ENCODE peak calls at places on chromosomes 6 and 20, in five cellular contexts. One of them, this sample, is unnamed.

GRCh38 chr20:47336013-47336754 is 20.3 kb downstream of the ZMYND8 start:
- DNase-seq in left ventricle myocardium inferior: peak
- DNase-seq in hepatocyte: peak
- DNase-seq in pancreas: no peak
- DNase-seq in NB4: no peak
- DNase-seq in this sample: peak

GRCh38 chr20:22217712-22218352 is 366.5 kb downstream of the FOXA2 start:
- DNase-seq in pancreas: no peak
- DNase-seq in left ventricle myocardium inferior: no peak
- DNase-seq in hepatocyte: no peak
- DNase-seq in NB4: no peak
- DNase-seq in this sample: no peak

GRCh38 chr20:37397954-37398749 is 52.2 kb downstream of the SRC start:
- DNase-seq in hepatocyte: no peak
- DNase-seq in pancreas: no peak
- DNase-seq in NB4: no peak
- DNase-seq in left ventricle myocardium inferior: no peak
- DNase-seq in this sample: no peak

GRCh38 chr6:11732036-11732545 is 46.5 kb downstream of the ADTRP start:
- DNase-seq in left ventricle myocardium inferior: peak
- DNase-seq in NB4: peak
- DNase-seq in pancreas: no peak
- DNase-seq in hepatocyte: no peak
- DNase-seq in this sample: peak

GRCh38 chr6:159168536-159169192 is 536 bp upstream of the FNDC1 start:
- DNase-seq in NB4: no peak
- DNase-seq in left ventricle myocardium inferior: peak
- DNase-seq in pancreas: no peak
- DNase-seq in hepatocyte: peak
- DNase-seq in this sample: peak

GRCh38 chr20:21528870-21529269 is 15.0 kb upstream of the NKX2-2 start:
- DNase-seq in NB4: no peak
- DNase-seq in left ventricle myocardium inferior: no peak
- DNase-seq in hepatocyte: no peak
- DNase-seq in pancreas: no peak
- DNase-seq in this sample: no peak

GRCh38 chr6:106557837-106558236 is 71.5 kb downstream of the RTN4IP1 start:
- DNase-seq in hepatocyte: no peak
- DNase-seq in NB4: peak
- DNase-seq in pancreas: no peak
- DNase-seq in left ventricle myocardium inferior: no peak
- DNase-seq in this sample: no peak

GRCh38 chr20:6994452-6994851 is 227.0 kb downstream of the BMP2 start:
- DNase-seq in hepatocyte: peak
- DNase-seq in left ventricle myocardium inferior: no peak
- DNase-seq in NB4: no peak
- DNase-seq in pancreas: no peak
- DNase-seq in this sample: peak

GRCh38 chr6:150492507-150492906 is 107.2 kb upstream of the PLEKHG1 start:
- DNase-seq in left ventricle myocardium inferior: no peak
- DNase-seq in hepatocyte: no peak
- DNase-seq in NB4: peak
- DNase-seq in pancreas: no peak
- DNase-seq in this sample: no peak

DNA sequence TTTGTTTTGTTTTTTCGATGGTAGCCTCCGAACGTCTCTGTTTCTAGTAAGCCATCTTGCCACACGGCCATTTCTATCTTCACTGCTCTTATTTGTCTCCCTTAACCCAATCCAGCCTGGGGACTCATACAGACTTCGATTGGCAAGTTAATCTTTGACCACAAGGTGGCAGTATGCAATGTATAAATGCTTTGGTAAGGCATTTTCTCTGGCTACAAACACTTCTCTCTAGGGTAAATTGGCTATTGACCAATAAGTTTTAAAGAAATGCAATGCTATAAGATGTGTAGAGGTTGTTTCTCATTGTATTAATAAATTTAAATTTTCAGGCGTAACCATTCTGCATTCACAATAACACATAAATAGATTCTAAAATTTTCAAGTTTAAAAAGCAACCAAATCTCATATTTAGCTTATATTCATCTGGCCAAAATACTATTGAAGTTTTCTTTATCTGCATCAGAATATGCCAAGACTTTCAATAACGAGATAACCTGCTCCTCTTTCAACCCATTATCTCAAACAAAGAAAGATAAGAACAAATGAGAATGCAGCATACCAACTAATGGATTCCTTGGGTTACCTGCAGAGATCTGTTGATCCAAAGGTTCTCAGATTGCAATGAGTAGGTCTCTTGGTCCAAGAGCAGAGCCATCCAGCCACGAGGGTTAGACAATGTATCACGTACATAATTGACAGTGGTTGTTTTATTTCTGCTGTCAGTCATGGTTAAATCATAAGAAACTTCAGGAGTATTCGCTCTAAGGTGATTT is 231.9 kb downstream of the PKHD1 start:
- DNase-seq in hepatocyte: peak
- DNase-seq in NB4: peak
- DNase-seq in pancreas: no peak
- DNase-seq in left ventricle myocardium inferior: no peak
- DNase-seq in this sample: peak
- TF ChIP-seq CTCF in hepatocyte: peak
- TF ChIP-seq CTCF in NB4: peak
- TF ChIP-seq CTCF in pancreas: peak
- TF ChIP-seq CTCF in left ventricle myocardium inferior: peak
- TF ChIP-seq CTCF in this sample: peak

DNA sequence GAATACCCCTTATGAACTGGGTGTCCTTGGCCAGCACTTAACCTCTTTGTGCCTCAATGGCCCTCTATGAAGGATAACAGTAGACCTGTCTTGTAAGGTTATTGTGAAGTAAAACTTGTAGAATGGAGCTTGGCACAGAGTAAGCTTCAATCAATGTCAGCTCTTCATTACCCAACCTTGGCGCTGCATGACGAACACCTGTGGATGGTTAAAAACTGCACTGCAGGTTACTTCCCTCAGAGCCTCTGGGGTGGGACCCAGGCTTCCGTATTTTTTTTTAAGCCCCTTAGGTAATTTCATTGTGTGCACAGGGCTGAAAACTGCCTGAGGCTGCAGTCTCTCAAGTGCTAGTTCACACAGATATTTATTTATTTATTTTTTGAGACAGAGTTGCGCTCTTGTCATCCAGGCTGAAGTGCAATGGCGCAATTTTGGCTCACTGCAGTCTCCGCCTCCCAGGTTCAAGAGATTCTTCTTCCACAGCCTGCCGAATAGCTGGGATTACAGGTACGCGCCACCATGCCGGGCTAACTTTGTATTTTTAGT is 42.8 kb upstream of the SLC23A2 start:
- DNase-seq in hepatocyte: no peak
- DNase-seq in pancreas: no peak
- DNase-seq in NB4: no peak
- DNase-seq in left ventricle myocardium inferior: no peak
- DNase-seq in this sample: no peak
- H3K4me3 ChIP-seq in hepatocyte: no peak
- H3K4me3 ChIP-seq in pancreas: no peak
- H3K4me3 ChIP-seq in NB4: no peak
- H3K4me3 ChIP-seq in left ventricle myocardium inferior: no peak
- H3K4me3 ChIP-seq in this sample: no peak

DNA sequence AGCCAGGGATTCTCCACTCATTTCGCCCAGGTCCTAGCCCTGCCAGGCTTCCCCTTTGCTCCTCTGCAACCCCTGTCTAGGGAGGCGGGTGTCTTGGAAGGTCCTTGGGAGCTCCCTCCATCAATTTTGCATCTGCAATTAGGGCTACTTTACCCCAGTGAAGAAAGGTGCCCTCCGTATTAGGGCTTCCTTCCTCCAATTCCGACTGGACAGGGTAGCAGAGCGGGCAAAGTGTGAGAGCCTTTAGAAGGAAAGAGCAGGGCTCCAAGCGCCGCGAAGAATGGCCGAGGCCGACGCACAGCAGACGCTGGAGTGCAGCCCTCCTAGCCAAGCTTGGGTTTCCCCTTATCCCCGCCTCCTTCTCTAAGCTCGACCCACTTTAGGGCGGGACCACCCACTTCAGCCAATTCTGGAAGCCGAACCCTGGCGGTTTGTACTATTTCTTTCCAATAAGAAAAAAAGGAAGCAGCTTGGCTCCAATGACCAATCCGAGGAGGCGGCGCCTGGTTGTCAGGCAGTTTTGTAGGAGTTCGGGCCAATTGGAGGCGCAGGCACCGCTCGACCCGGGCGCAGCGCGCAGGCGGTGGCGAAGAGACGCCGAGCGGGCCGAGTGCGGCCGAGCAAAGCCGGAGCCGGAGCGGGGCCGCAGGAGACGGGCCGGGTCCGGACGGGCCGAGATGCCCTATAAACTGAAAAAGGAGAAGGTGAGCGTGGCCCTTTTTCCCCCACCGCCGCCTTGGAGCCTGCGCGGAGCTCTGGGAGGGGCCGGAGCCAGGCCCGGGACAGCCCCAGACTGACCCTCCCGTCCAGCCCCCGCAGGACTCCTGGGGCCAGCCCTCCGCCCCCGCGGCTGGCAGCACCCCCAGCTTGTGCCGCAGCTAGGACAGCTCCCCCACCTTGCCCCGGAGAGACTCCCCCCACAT is at the start of gene PPP2R5D:
- DNase-seq in NB4: peak
- DNase-seq in left ventricle myocardium inferior: peak
- DNase-seq in pancreas: peak
- DNase-seq in hepatocyte: peak
- DNase-seq in this sample: peak
- TF ChIP-seq CTCF in NB4: no peak
- TF ChIP-seq CTCF in left ventricle myocardium inferior: peak
- TF ChIP-seq CTCF in pancreas: no peak
- TF ChIP-seq CTCF in hepatocyte: no peak
- TF ChIP-seq CTCF in this sample: no peak

DNA sequence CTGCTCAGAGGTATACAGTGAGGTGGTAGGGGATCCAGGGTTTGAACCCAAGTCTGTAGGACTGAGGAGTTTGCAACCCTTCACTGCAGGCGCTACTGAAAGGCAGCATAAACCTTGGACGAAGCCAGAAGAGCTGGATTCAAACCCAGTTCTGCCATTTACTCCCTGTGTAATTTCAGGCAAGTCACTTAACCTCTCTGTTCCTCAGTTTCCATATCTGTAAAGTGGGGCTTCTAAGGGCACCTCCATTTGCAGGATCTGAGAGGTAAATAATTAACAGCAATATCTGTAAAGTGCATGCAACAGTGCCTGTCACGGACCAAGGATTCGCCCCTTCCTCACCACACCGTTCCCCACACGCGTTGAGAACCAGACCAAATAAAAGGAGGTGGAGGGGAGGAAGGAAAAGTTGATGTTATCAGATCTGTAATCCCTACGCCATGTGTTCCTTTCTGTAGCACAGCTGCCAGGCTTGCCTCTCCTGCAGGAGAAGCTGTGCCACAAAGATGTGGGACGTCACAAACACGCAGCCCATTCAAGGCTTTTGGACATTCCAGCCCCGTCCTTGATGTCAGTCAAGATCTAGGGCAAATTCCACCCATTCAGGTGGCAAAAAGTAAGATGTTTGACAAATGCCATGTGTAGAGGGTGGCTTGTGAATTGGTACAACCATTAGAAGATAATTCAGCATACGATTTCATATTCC is 9.8 kb downstream of the RIPOR3 start:
- DNase-seq in NB4: no peak
- DNase-seq in hepatocyte: no peak
- DNase-seq in left ventricle myocardium inferior: no peak
- DNase-seq in pancreas: no peak
- DNase-seq in this sample: no peak
- H3K4me3 ChIP-seq in NB4: no peak
- H3K4me3 ChIP-seq in hepatocyte: no peak
- H3K4me3 ChIP-seq in left ventricle myocardium inferior: no peak
- H3K4me3 ChIP-seq in pancreas: no peak
- H3K4me3 ChIP-seq in this sample: no peak

DNA sequence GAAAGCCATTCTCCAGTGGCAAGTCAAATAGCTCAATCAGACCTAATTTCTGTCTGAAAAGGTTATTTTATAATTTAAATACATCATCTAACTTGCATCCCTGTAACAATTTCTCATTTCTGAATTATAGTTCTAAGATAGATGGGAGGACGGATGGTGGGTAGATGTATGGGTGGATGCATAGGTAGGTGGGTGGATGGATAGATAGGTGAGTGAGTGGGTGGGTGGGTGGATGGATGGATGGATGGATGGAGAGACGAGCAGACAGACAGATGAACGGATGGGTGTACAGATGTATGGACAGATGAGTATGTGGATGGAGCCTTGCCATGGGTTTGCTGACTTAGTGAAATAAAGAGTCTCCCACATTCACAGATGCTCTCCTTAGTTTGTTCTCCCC is 20.0 kb downstream of the PDE10A start:
- DNase-seq in hepatocyte: no peak
- DNase-seq in left ventricle myocardium inferior: no peak
- DNase-seq in pancreas: no peak
- DNase-seq in NB4: no peak
- DNase-seq in this sample: no peak
- TF ChIP-seq CTCF in hepatocyte: no peak
- TF ChIP-seq CTCF in left ventricle myocardium inferior: no peak
- TF ChIP-seq CTCF in pancreas: no peak
- TF ChIP-seq CTCF in NB4: no peak
- TF ChIP-seq CTCF in this sample: no peak

GRCh38 chr6:100446922-100447899 is 17.5 kb downstream of the SIM1 start:
- DNase-seq in hepatocyte: no peak
- DNase-seq in NB4: no peak
- DNase-seq in pancreas: no peak
- DNase-seq in left ventricle myocardium inferior: no peak
- DNase-seq in this sample: no peak
- H3K4me3 ChIP-seq in hepatocyte: no peak
- H3K4me3 ChIP-seq in NB4: no peak
- H3K4me3 ChIP-seq in pancreas: no peak
- H3K4me3 ChIP-seq in left ventricle myocardium inferior: peak
- H3K4me3 ChIP-seq in this sample: peak

GRCh38 chr6:75504902-75505233 is 11.3 kb upstream of the FILIP1 start:
- DNase-seq in left ventricle myocardium inferior: no peak
- DNase-seq in hepatocyte: no peak
- DNase-seq in NB4: no peak
- DNase-seq in pancreas: no peak
- DNase-seq in this sample: peak
- TF ChIP-seq CTCF in left ventricle myocardium inferior: peak
- TF ChIP-seq CTCF in hepatocyte: peak
- TF ChIP-seq CTCF in NB4: no peak
- TF ChIP-seq CTCF in pancreas: no peak
- TF ChIP-seq CTCF in this sample: peak

GRCh38 chr6:89979473-89980119 is 85.3 kb downstream of the GJA10 start:
- DNase-seq in hepatocyte: no peak
- DNase-seq in NB4: no peak
- DNase-seq in left ventricle myocardium inferior: no peak
- DNase-seq in pancreas: no peak
- DNase-seq in this sample: no peak

GRCh38 chr6:89980353-89980752 is 86.1 kb downstream of the GJA10 start:
- DNase-seq in pancreas: no peak
- DNase-seq in NB4: no peak
- DNase-seq in hepatocyte: no peak
- DNase-seq in left ventricle myocardium inferior: no peak
- DNase-seq in this sample: no peak

GRCh38 chr6:89977808-89978748 is 83.8 kb downstream of the GJA10 start:
- DNase-seq in hepatocyte: peak
- DNase-seq in pancreas: no peak
- DNase-seq in NB4: no peak
- DNase-seq in left ventricle myocardium inferior: no peak
- DNase-seq in this sample: peak

GRCh38 chr6:89976141-89977020 is 82.1 kb downstream of the GJA10 start:
- DNase-seq in NB4: no peak
- DNase-seq in left ventricle myocardium inferior: no peak
- DNase-seq in pancreas: no peak
- DNase-seq in hepatocyte: no peak
- DNase-seq in this sample: no peak

GRCh38 chr6:89978749-89979145 is 84.5 kb downstream of the GJA10 start:
- DNase-seq in left ventricle myocardium inferior: no peak
- DNase-seq in pancreas: no peak
- DNase-seq in NB4: no peak
- DNase-seq in hepatocyte: no peak
- DNase-seq in this sample: no peak
- H3K4me3 ChIP-seq in left ventricle myocardium inferior: no peak
- H3K4me3 ChIP-seq in pancreas: no peak
- H3K4me3 ChIP-seq in NB4: no peak
- H3K4me3 ChIP-seq in hepatocyte: no peak
- H3K4me3 ChIP-seq in this sample: no peak

This sample was measured in fibroblast of the aortic adventitia.